ENCODE peak calls at places on chromosomes 16 and 17, in four cellular contexts. W is K562, L is HCT116, O is HepG2. Q is an unnamed sample.

GRCh38 chr17:36594626-36595401 is 3.1 kb downstream of the DHRS11 start:
- DNase-seq in W (peak; percentile 19), L (no peak), O (no peak), Q (no peak)

GRCh38 chr16:84518804-84519341 is 14.4 kb upstream of the MEAK7 start:
- DNase-seq in O (no peak), L (no peak), W (no peak), Q (no peak)

GRCh38 chr17:19744492-19744891 is 3.6 kb downstream of the ALDH3A1 start:
- DNase-seq in L (no peak), W (no peak), O (no peak), Q (no peak)

GRCh38 chr17:27457731-27458523 is 1.7 kb downstream of the KSR1 start:
- DNase-seq in L (no peak), O (peak; percentile 92), W (no peak), Q (no peak)

GRCh38 chr16:57303021-57303909 is 18.8 kb upstream of the PLLP start:
- DNase-seq in L (no peak), W (no peak), O (no peak), Q (no peak)

GRCh38 chr16:52837251-52837650 is 215.4 kb downstream of the CHD9NB start:
- DNase-seq in L (no peak), O (no peak), W (no peak), Q (no peak)

GRCh38 chr17:78046923-78047322 is 81.6 kb downstream of the TMC6 start:
- DNase-seq in L (no peak), W (no peak), O (no peak), Q (no peak)

GRCh38 chr17:77441130-77441920 is 300.6 kb downstream of the SEC14L1 start:
- DNase-seq in W (no peak), L (no peak), O (no peak), Q (no peak)

GRCh38 chr17:42720996-42721583 is 23.8 kb downstream of the EZH1 start:
- DNase-seq in O (peak; percentile 83), W (peak; percentile 60), L (peak; percentile 46), Q (no peak)

GRCh38 chr16:27822529-27823437 is 240.7 kb downstream of the GSG1L start:
- DNase-seq in W (no peak), O (no peak), L (no peak), Q (no peak)

GRCh38 chr16:55942821-55943220 is 67.6 kb upstream of the CES5A start:
- DNase-seq in W (no peak), L (no peak), O (no peak), Q (no peak)

DNA sequence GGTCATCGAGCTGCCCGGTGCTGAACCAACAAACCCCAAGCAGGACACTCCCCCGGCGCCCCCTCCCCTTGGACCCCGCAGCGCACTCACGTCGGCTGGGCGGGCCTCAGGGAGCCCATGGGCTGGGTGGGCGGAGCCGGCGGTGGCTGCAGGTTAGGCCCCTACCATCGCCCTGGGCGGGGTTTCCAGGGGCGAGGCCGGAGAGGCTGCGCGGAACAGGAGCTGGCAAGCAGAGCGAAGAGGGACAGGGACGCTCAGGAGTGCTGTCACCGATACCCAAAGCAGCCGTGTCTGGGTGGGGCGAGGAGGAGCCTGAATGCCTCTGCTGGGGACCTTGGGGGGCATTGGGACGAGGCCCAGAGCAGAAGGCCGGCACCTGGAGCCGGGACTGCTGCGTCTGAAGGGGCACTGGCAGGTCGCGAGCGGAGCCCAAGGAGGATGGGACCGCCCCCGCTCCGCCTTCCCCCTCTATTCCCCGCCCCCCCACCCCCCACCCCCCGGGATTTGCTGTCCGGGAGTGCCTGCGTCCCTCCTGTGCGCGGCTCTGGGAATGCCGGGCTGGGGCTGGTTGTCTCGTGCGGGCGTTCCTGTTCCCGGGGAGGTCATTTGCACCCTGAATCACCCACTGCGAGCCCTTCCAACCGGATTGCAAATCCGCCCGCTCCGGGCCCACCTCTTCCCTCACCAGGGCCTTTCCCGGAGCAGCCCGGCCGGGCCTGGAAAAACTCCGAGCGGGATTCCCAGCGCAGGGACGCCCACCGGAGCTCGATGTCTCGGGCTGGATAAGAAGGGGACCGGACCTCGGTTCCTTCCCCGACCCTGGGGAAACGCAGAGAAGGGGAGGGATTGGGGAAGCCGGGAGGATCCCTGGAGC is 902 bp downstream of the ARHGAP27 start:
- DNase-seq in W (peak; percentile 92), L (peak; percentile 87), O (peak; percentile 76), Q (no peak)
- TF ChIP-seq POLR2AphosphoS5 in W (no peak), L (peak; percentile 87), O (no peak), Q (no peak)

DNA sequence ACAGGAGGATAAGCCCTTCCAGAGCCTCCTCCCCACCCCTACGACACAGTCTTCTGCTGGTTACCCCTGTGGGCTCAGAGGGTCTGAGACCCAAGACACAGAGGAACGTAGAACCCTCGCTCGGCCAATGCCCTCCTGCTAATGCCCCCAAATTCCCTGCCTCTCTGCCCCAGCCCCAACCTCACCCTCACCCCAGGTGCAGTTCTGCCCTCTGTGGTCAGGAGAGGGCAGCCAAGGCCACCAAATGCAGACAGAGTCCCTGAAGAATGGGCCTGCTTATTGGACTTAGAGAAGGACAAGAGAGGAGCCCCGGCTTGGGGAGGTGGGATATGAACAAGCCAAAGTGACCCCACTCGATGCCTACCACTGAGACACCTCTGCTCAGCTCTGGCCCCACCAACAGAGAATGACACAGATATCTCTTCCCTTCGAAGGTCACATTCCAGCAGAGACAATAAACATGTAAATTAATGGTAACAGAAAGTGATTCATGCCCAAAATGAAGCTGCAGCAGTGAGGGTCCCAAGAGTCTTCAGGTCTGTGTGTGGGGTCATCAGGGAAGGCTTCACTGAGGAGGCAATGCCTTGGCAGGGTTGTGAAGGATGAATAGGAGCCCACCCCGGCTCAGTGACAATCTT is 80.9 kb upstream of the CCL1 start:
- DNase-seq in W (peak; percentile 45), O (peak; percentile 9), L (no peak), Q (no peak)
- TF ChIP-seq CTCF in W (peak; percentile 67), O (peak; percentile 71), L (peak; percentile 34), Q (peak; percentile 72)

DNA sequence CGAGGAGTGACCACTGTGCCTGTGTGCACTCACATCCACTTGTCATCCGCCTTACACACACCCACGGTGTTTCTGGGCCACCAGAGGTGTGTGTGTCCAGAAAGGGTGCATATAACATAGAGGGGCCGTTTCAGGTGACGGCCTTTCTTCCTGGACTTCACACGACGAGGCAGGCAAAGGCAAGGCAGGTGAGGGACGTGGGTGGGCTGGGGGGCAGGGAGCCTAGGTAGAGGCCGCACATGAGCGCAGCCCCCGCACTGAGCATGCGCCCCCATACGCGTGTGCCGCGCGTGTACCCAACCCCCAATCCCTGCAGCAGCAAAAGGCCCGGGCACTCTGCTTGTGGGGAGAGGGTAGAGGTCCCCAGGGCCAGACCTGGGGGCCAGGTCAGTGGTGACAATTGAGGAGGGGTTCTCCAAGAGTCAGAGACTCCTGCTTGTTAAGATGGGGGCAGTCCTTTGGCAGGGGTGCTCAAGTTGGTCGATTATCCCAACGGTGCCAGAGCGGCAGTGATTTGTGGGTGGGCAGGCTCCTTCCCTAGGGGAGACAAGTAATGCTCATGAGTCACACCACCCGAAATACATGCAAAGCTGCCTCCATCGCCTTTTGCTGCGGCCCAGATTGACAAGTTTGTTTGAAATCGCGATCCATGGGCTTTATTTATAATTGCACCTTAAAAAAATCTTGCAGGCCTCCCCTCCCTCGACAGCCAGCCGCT is 972 bp upstream of the GIT1 start:
- DNase-seq in W (no peak), L (peak; percentile 13), O (no peak), Q (no peak)
- TF ChIP-seq TCF7L2 in W (no peak), L (no peak), O (no peak), Q (no peak)

GRCh38 chr16:3655791-3656490 is 1.4 kb downstream of the DNASE1 start:
- DNase-seq in W (no peak), L (no peak), O (no peak), Q (no peak)

GRCh38 chr16:3652373-3653037 is 2.0 kb upstream of the DNASE1 start:
- DNase-seq in L (no peak), O (peak; percentile 47), W (no peak), Q (no peak)

GRCh38 chr16:3655030-3655790 is 719 bp downstream of the DNASE1 start:
- DNase-seq in L (no peak), W (no peak), O (no peak), Q (no peak)

GRCh38 chr16:3656491-3657468 is 2.3 kb downstream of the DNASE1 start:
- DNase-seq in W (no peak), O (no peak), L (no peak), Q (no peak)

GRCh38 chr16:3654249-3654991 is at the start of gene DNASE1:
- DNase-seq in W (peak; percentile 76), L (peak; percentile 47), O (peak; percentile 91), Q (peak; percentile 39)
- TF ChIP-seq POLR2AphosphoS5 in W (no peak), L (peak; percentile 11), O (no peak), Q (no peak)

GRCh38 chr16:51374790-51375189 is 223.7 kb upstream of the SALL1 start:
- DNase-seq in O (no peak), W (no peak), L (no peak), Q (no peak)

GRCh38 chr16:51374346-51374745 is 223.3 kb upstream of the SALL1 start:
- DNase-seq in L (no peak), O (no peak), W (no peak), Q (no peak)

DNA sequence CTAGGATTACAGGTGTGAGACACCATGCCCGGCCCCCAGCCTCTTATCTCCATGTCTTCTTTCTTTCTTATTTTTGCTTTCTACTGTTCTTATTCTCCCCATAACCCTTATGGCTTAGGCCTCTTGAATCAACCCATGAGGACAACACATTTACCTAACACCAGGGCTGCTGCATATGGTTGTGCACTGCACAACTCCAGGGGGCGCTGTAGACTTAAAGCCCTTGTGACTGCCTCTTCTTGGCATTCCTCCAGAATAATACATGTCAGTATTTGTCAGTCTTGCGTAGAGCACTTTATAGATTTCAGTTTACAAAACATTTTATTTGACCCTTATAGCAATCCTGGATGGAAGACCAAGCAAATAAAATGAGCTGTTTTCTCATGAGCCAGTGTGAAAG is 225.0 kb upstream of the SALL1 start:
- DNase-seq in L (no peak), W (no peak), O (no peak), Q (no peak)
- TF ChIP-seq CTCF in L (peak; percentile 3), W (no peak), O (no peak), Q (peak; percentile 11)

DNA sequence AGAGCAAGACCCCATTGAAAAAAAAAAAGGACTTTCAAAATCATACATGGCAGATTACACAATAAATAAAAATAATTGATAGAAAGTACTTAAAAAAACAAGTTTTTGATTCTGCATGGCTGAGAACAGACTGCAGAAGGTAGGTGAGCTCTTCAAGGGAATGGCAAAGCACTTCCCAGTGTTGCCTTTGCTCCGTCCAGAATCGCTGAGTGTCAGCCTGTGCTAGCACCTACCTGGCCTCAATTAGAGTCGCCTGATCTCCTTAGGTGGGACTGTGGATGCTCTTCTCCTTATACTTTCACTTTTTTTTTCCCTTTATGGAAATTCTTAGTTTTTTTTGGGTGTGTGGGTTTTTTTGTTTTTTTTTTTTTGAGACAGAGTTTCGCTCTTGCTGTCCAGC is 6.0 kb upstream of the TMEM220 start:
- DNase-seq in L (no peak), O (no peak), W (no peak), Q (no peak)
- TF ChIP-seq TCF7L2 in L (no peak), O (no peak), W (no peak), Q (no peak)

DNA sequence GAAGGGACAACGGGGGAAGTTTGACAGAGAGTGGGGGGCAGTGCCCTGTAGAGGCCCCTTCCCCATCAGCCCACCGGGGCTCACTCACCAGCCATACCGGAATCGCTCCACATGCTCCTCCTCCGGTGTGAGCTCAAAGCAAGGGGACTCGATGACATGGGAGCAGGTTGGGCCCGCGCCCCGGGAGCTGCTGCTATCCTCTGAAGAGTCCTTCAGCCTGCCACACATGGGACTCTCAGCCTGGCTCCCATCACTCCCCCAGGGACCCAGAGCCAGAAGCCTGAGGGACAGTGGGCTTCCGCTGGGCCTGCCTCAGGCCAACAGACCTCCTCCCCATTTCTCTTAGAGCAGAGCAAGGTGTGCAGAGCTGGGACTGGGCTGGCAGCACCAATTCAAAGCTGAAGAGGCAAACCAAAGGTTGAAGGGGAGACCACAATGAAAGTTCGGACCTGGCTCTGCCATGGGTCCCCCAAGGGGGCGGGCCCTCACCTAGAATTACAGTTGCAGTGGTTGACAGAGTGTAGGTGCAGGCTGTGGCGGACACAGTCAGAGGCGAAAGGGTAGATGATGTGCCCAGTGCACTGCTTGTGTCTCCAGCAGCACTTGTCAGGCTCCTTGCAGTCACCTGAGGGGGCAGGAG is 7.3 kb downstream of the PROCA1 start:
- DNase-seq in L (no peak), O (no peak), W (no peak), Q (no peak)
- TF ChIP-seq POLR2AphosphoS5 in L (no peak), O (no peak), W (no peak), Q (peak; percentile 55)